ENCODE peak calls at places on chromosome 3, in seven cellular contexts. One of them, this sample, is unnamed.

GRCh38 chr3:180420016-180420415 is 181.9 kb upstream of the TTC14 start:
- DNase-seq in GM23338: no peak
- DNase-seq in stomach: no peak
- DNase-seq in sigmoid colon: no peak
- DNase-seq in breast epithelium: no peak
- DNase-seq in HL-60: no peak
- DNase-seq in transverse colon: no peak
- DNase-seq in this sample: no peak

GRCh38 chr3:161557751-161558150 is 61.1 kb downstream of the OTOL1 start:
- DNase-seq in GM23338: no peak
- DNase-seq in stomach: no peak
- DNase-seq in sigmoid colon: no peak
- DNase-seq in breast epithelium: no peak
- DNase-seq in HL-60: no peak
- DNase-seq in transverse colon: no peak
- DNase-seq in this sample: no peak

GRCh38 chr3:13078158-13078905 is 5.1 kb upstream of the IQSEC1 start:
- DNase-seq in GM23338: no peak
- DNase-seq in stomach: no peak
- DNase-seq in sigmoid colon: no peak
- DNase-seq in breast epithelium: no peak
- DNase-seq in HL-60: no peak
- DNase-seq in transverse colon: no peak
- DNase-seq in this sample: no peak

GRCh38 chr3:13083898-13084297 is 10.7 kb upstream of the IQSEC1 start:
- DNase-seq in GM23338: no peak
- DNase-seq in stomach: no peak
- DNase-seq in sigmoid colon: no peak
- DNase-seq in breast epithelium: no peak
- DNase-seq in HL-60: no peak
- DNase-seq in transverse colon: peak
- DNase-seq in this sample: peak

GRCh38 chr3:72844436-72844999 is 3.7 kb downstream of the SHQ1 start:
- DNase-seq in GM23338: no peak
- DNase-seq in stomach: no peak
- DNase-seq in sigmoid colon: no peak
- DNase-seq in breast epithelium: no peak
- DNase-seq in HL-60: no peak
- DNase-seq in transverse colon: no peak
- DNase-seq in this sample: no peak

GRCh38 chr3:55183259-55183658 is 255.4 kb upstream of the LRTM1 start:
- DNase-seq in GM23338: no peak
- DNase-seq in stomach: no peak
- DNase-seq in sigmoid colon: no peak
- DNase-seq in breast epithelium: no peak
- DNase-seq in HL-60: no peak
- DNase-seq in transverse colon: no peak
- DNase-seq in this sample: no peak

GRCh38 chr3:33062814-33063346 is 34.1 kb downstream of the GLB1 start:
- DNase-seq in GM23338: no peak
- DNase-seq in stomach: no peak
- DNase-seq in sigmoid colon: no peak
- DNase-seq in breast epithelium: no peak
- DNase-seq in HL-60: no peak
- DNase-seq in transverse colon: no peak
- DNase-seq in this sample: no peak

GRCh38 chr3:68988740-68989139 is 24.7 kb downstream of the EOGT start:
- DNase-seq in GM23338: no peak
- DNase-seq in stomach: no peak
- DNase-seq in sigmoid colon: no peak
- DNase-seq in breast epithelium: no peak
- DNase-seq in HL-60: no peak
- DNase-seq in transverse colon: no peak
- DNase-seq in this sample: no peak

GRCh38 chr3:127674793-127675189 is 2.0 kb downstream of the ABTB1 start:
- DNase-seq in GM23338: no peak
- DNase-seq in stomach: peak
- DNase-seq in sigmoid colon: peak
- DNase-seq in breast epithelium: peak
- DNase-seq in HL-60: no peak
- DNase-seq in transverse colon: no peak
- DNase-seq in this sample: no peak

GRCh38 chr3:66152336-66152735 is 68.5 kb upstream of the SLC25A26 start:
- DNase-seq in GM23338: no peak
- DNase-seq in stomach: no peak
- DNase-seq in sigmoid colon: no peak
- DNase-seq in breast epithelium: no peak
- DNase-seq in HL-60: no peak
- DNase-seq in transverse colon: no peak
- DNase-seq in this sample: no peak

GRCh38 chr3:168807426-168807825 is 711.7 kb upstream of the GOLIM4 start:
- DNase-seq in GM23338: peak
- DNase-seq in stomach: no peak
- DNase-seq in sigmoid colon: no peak
- DNase-seq in breast epithelium: no peak
- DNase-seq in HL-60: no peak
- DNase-seq in transverse colon: no peak
- DNase-seq in this sample: no peak

GRCh38 chr3:86986666-86987420 is 4.1 kb downstream of the VGLL3 start:
- DNase-seq in GM23338: no peak
- DNase-seq in stomach: no peak
- DNase-seq in sigmoid colon: no peak
- DNase-seq in breast epithelium: no peak
- DNase-seq in HL-60: no peak
- DNase-seq in transverse colon: no peak
- DNase-seq in this sample: no peak

GRCh38 chr3:12963869-12964712 is 109.1 kb downstream of the IQSEC1 start:
- DNase-seq in GM23338: no peak
- DNase-seq in stomach: no peak
- DNase-seq in sigmoid colon: no peak
- DNase-seq in breast epithelium: no peak
- DNase-seq in HL-60: no peak
- DNase-seq in transverse colon: no peak
- DNase-seq in this sample: no peak

DNA sequence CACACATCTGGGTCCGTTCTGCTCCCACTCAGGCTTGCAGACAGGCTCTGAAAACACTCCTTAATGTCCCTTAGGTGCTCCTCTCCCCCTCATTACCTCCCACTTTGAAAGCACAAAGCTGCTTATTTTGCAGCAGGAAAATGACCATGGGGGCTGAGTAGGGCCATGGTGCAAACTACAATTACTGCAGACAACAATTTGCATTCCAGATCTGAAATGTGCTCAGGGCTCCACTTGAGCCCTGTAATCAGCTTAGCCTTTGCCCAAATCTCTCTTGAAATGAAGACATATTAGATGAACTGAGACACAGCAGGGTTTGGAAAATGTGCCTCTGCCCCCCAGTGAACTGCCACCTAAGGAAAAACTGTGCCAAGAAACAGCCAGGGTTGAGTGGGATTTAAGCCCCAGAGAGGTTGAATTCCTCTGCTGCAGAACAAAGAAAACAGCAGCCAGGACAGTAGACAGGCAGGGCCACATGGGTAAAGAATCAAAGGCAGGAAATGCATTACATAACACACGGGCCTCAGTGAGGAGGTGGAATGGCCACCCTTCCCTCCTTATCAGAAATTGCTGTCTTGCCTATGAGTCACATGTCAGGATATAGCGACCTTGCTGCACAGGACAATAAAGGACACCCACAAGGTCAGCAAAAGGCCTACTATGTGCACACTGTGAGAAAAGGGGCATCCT is 126.8 kb upstream of the ARHGEF3 start:
- DNase-seq in GM23338: peak
- DNase-seq in stomach: no peak
- DNase-seq in sigmoid colon: no peak
- DNase-seq in breast epithelium: no peak
- DNase-seq in HL-60: no peak
- DNase-seq in transverse colon: no peak
- DNase-seq in this sample: no peak
- TF ChIP-seq POLR2AphosphoS5 in GM23338: no peak
- TF ChIP-seq POLR2AphosphoS5 in stomach: no peak
- TF ChIP-seq POLR2AphosphoS5 in sigmoid colon: no peak
- TF ChIP-seq POLR2AphosphoS5 in breast epithelium: no peak
- TF ChIP-seq POLR2AphosphoS5 in HL-60: no peak
- TF ChIP-seq POLR2AphosphoS5 in transverse colon: no peak
- TF ChIP-seq POLR2AphosphoS5 in this sample: no peak

GRCh38 chr3:52894756-52895155 is 2.6 kb downstream of the STIMATE start:
- DNase-seq in GM23338: no peak
- DNase-seq in stomach: no peak
- DNase-seq in sigmoid colon: no peak
- DNase-seq in breast epithelium: no peak
- DNase-seq in HL-60: no peak
- DNase-seq in transverse colon: no peak
- DNase-seq in this sample: no peak

GRCh38 chr3:52893723-52894122 is 3.6 kb downstream of the STIMATE start:
- DNase-seq in GM23338: no peak
- DNase-seq in stomach: peak
- DNase-seq in sigmoid colon: no peak
- DNase-seq in breast epithelium: no peak
- DNase-seq in HL-60: no peak
- DNase-seq in transverse colon: no peak
- DNase-seq in this sample: no peak

GRCh38 chr3:52895416-52895815 is 1.9 kb downstream of the STIMATE start:
- DNase-seq in GM23338: no peak
- DNase-seq in stomach: no peak
- DNase-seq in sigmoid colon: no peak
- DNase-seq in breast epithelium: no peak
- DNase-seq in HL-60: no peak
- DNase-seq in transverse colon: no peak
- DNase-seq in this sample: no peak

GRCh38 chr3:52896613-52897012 is 735 bp downstream of the STIMATE start:
- DNase-seq in GM23338: peak
- DNase-seq in stomach: no peak
- DNase-seq in sigmoid colon: no peak
- DNase-seq in breast epithelium: no peak
- DNase-seq in HL-60: no peak
- DNase-seq in transverse colon: no peak
- DNase-seq in this sample: no peak

GRCh38 chr3:52897130-52898109 is at the start of gene STIMATE:
- DNase-seq in GM23338: peak
- DNase-seq in stomach: peak
- DNase-seq in sigmoid colon: peak
- DNase-seq in breast epithelium: peak
- DNase-seq in HL-60: peak
- DNase-seq in transverse colon: peak
- DNase-seq in this sample: peak
- TF ChIP-seq POLR2AphosphoS5 in GM23338: peak
- TF ChIP-seq POLR2AphosphoS5 in stomach: no peak
- TF ChIP-seq POLR2AphosphoS5 in sigmoid colon: peak
- TF ChIP-seq POLR2AphosphoS5 in breast epithelium: peak
- TF ChIP-seq POLR2AphosphoS5 in HL-60: no peak
- TF ChIP-seq POLR2AphosphoS5 in transverse colon: peak
- TF ChIP-seq POLR2AphosphoS5 in this sample: peak

GRCh38 chr3:171132873-171133272 is 106.4 kb upstream of the SLC2A2 start:
- DNase-seq in GM23338: no peak
- DNase-seq in stomach: no peak
- DNase-seq in sigmoid colon: no peak
- DNase-seq in breast epithelium: no peak
- DNase-seq in HL-60: no peak
- DNase-seq in transverse colon: no peak
- DNase-seq in this sample: no peak

GRCh38 chr3:171140246-171140645 is 113.7 kb upstream of the SLC2A2 start:
- DNase-seq in GM23338: no peak
- DNase-seq in stomach: no peak
- DNase-seq in sigmoid colon: no peak
- DNase-seq in breast epithelium: no peak
- DNase-seq in HL-60: no peak
- DNase-seq in transverse colon: no peak
- DNase-seq in this sample: no peak

GRCh38 chr3:171138027-171138426 is 111.5 kb upstream of the SLC2A2 start:
- DNase-seq in GM23338: no peak
- DNase-seq in stomach: no peak
- DNase-seq in sigmoid colon: no peak
- DNase-seq in breast epithelium: no peak
- DNase-seq in HL-60: no peak
- DNase-seq in transverse colon: no peak
- DNase-seq in this sample: no peak

GRCh38 chr3:171134170-171134569 is 107.7 kb upstream of the SLC2A2 start:
- DNase-seq in GM23338: no peak
- DNase-seq in stomach: no peak
- DNase-seq in sigmoid colon: no peak
- DNase-seq in breast epithelium: no peak
- DNase-seq in HL-60: no peak
- DNase-seq in transverse colon: no peak
- DNase-seq in this sample: no peak

GRCh38 chr3:171135536-171135935 is 109.0 kb upstream of the SLC2A2 start:
- DNase-seq in GM23338: no peak
- DNase-seq in stomach: no peak
- DNase-seq in sigmoid colon: no peak
- DNase-seq in breast epithelium: no peak
- DNase-seq in HL-60: no peak
- DNase-seq in transverse colon: no peak
- DNase-seq in this sample: no peak
- TF ChIP-seq POLR2AphosphoS5 in GM23338: no peak
- TF ChIP-seq POLR2AphosphoS5 in stomach: no peak
- TF ChIP-seq POLR2AphosphoS5 in sigmoid colon: no peak
- TF ChIP-seq POLR2AphosphoS5 in breast epithelium: no peak
- TF ChIP-seq POLR2AphosphoS5 in HL-60: no peak
- TF ChIP-seq POLR2AphosphoS5 in transverse colon: no peak
- TF ChIP-seq POLR2AphosphoS5 in this sample: no peak

GRCh38 chr3:132265008-132265407 is 52.2 kb upstream of the ACP3 start:
- DNase-seq in GM23338: no peak
- DNase-seq in stomach: no peak
- DNase-seq in sigmoid colon: no peak
- DNase-seq in breast epithelium: no peak
- DNase-seq in HL-60: no peak
- DNase-seq in transverse colon: no peak
- DNase-seq in this sample: no peak

GRCh38 chr3:132262956-132263355 is 54.3 kb upstream of the ACP3 start:
- DNase-seq in GM23338: no peak
- DNase-seq in stomach: no peak
- DNase-seq in sigmoid colon: no peak
- DNase-seq in breast epithelium: no peak
- DNase-seq in HL-60: no peak
- DNase-seq in transverse colon: no peak
- DNase-seq in this sample: no peak

GRCh38 chr3:132265488-132265887 is 51.7 kb upstream of the ACP3 start:
- DNase-seq in GM23338: no peak
- DNase-seq in stomach: no peak
- DNase-seq in sigmoid colon: no peak
- DNase-seq in breast epithelium: no peak
- DNase-seq in HL-60: no peak
- DNase-seq in transverse colon: no peak
- DNase-seq in this sample: no peak

GRCh38 chr3:132268956-132269355 is 48.3 kb upstream of the ACP3 start:
- DNase-seq in GM23338: peak
- DNase-seq in stomach: no peak
- DNase-seq in sigmoid colon: no peak
- DNase-seq in breast epithelium: no peak
- DNase-seq in HL-60: no peak
- DNase-seq in transverse colon: no peak
- DNase-seq in this sample: no peak

DNA sequence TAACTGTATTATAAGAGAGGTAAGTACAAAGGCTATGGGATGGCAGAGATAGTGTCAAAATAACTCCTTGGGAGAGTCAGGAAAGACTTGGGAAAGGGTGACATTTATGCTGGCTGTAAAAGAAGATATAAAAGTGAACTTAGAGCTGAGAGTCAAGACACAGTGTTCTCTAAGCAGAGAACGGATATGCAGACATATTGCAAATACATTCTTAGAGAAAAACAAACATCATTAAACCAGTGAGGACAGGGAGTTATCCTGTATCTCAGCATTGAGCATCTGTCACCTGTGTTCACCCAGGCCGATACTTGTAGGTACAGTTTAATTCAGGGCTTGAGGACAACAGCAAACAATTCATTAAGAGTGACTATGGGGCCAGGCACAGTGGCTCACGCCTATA is 49.6 kb upstream of the ACP3 start:
- DNase-seq in GM23338: no peak
- DNase-seq in stomach: no peak
- DNase-seq in sigmoid colon: no peak
- DNase-seq in breast epithelium: no peak
- DNase-seq in HL-60: no peak
- DNase-seq in transverse colon: no peak
- DNase-seq in this sample: no peak
- TF ChIP-seq POLR2AphosphoS5 in GM23338: no peak
- TF ChIP-seq POLR2AphosphoS5 in stomach: no peak
- TF ChIP-seq POLR2AphosphoS5 in sigmoid colon: no peak
- TF ChIP-seq POLR2AphosphoS5 in breast epithelium: no peak
- TF ChIP-seq POLR2AphosphoS5 in HL-60: no peak
- TF ChIP-seq POLR2AphosphoS5 in transverse colon: no peak
- TF ChIP-seq POLR2AphosphoS5 in this sample: no peak

This sample was measured in GM12892.